ENCODE peak calls at places on chromosome 14, in nine cellular contexts. X is PC-9; K is prostate gland; T is IMR-90; U is PC-3; E is gastrocnemius medialis; B is fibroblast of lung; J is breast epithelium; W is CD8-positive, alpha-beta T cell. P is an unnamed sample. For H3K4me1, the result is how much of the 10 kb centered on the place peaks cover.

GRCh38 chr14:97408937-97409860 is 612.0 kb downstream of the VRK1 start:
- DNase-seq in T (no peak), X (no peak), K (no peak), B (no peak), J (no peak), W (no peak), E (no peak), U (no peak), P (no peak)

GRCh38 chr14:64612021-64612380 is 62.2 kb downstream of the PPP1R36 start:
- DNase-seq in X (no peak), T (peak), U (peak), K (no peak), J (no peak), E (no peak), W (no peak), B (no peak), P (no peak)

GRCh38 chr14:47917344-47917954 is 242.0 kb upstream of the MDGA2 start:
- DNase-seq in X (peak), K (no peak), B (peak), W (no peak), J (no peak), E (no peak), U (peak), T (peak), P (peak)

GRCh38 chr14:71659165-71659564 is 273.1 kb upstream of the RGS6 start:
- DNase-seq in T (peak), B (peak), J (no peak), W (no peak), K (no peak), U (peak), X (no peak), E (no peak), P (peak)

GRCh38 chr14:51880810-51881580 is 20.6 kb downstream of the GNG2 start:
- DNase-seq in T (no peak), W (no peak), K (no peak), U (no peak), J (no peak), X (no peak), E (peak), B (no peak), P (no peak)

GRCh38 chr14:50062438-50063039 is 53.8 kb downstream of the VCPKMT start:
- DNase-seq in T (peak), X (peak), U (peak), J (no peak), W (peak), K (no peak), B (peak), E (no peak), P (peak)

GRCh38 chr14:24403294-24404013 is 4.7 kb downstream of the NYNRIN start:
- DNase-seq in K (no peak), E (no peak), W (no peak), U (peak), J (no peak), T (peak), X (no peak), B (peak), P (no peak)

GRCh38 chr14:27391331-27391730 is 793.5 kb upstream of the NOVA1 start:
- DNase-seq in J (no peak), T (no peak), E (no peak), K (no peak), W (no peak), B (no peak), U (no peak), X (no peak), P (no peak)

GRCh38 chr14:105168979-105169507 is 467 bp upstream of the JAG2 start:
- DNase-seq in K (no peak), W (no peak), J (no peak), U (no peak), B (no peak), T (no peak), E (no peak), X (no peak), P (no peak)

GRCh38 chr14:76900406-76901085 is 74.3 kb downstream of the LRRC74A start:
- DNase-seq in K (no peak), E (no peak), X (no peak), J (no peak), T (no peak), W (no peak), U (no peak), B (no peak), P (no peak)

DNA sequence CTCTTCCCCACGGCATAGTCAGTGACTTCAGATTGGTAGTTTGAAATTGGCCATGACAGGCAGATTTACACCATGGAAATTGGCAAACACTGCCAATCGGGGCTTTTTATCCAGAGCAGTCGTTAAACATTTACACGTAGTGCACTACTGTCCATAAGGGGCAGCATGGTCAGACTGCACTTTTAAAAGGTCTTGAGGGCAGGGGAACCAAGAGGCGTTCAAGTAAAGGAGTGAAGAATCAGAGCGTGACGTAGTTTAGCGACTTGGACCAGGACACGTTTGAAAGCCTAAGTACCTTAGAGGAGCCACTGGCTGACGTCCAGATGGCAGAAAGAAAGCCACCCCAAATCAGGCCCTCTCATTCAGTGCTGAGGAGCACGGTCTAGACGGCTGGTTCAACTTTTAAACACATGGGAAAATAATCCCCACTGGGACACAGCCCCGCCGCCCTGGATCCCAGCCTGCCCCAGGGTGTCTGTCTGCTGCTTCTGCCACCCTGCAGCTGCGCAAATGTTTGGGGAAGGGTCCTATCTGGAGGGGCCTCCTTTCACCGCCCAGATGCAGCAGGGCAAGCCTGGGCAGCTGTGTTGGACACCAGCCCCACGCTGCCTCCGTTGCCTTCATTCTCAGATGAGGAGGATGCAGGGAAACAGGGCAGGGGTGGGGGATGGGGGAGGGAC is 52.5 kb upstream of the PPP2R5C start:
- DNase-seq in T (no peak), J (no peak), U (no peak), X (no peak), W (peak), B (no peak), E (no peak), K (no peak), P (no peak)
- H3K27ac ChIP-seq in T (no peak), J (no peak), U (no peak), X (no peak), W (no peak), B (no peak), E (no peak), K (no peak), P (no peak)

DNA sequence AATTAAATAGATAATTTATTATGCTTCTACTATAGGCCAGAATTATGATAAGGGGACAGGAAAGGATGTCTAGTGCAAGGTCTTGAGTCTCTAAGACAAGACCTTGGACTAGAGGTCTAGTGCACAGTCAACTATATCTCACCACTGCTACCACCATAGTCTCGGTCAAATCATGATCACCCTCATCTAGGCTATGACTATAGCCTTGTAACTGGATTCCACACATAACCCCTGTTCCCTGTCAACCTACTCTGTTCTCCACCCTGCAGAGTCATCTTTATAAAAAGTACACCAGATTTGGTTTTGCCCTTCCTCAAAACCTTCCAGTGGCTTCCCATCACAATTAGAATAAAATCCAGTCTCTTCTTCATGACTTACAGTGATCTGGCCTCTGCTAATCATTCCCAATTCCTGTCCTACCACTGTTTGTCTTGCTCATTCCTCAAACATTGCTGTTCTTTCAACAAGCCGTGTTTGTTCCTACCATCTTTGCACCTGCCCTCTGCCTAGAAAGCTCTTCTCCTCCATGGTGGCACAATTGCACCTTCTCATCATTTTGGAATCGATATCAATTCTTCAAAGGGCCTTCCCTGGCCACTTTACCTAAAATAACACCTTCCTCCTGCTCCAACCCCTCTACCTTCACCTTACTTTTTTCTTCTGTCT is 169.4 kb downstream of the FOXN3 start:
- DNase-seq in J (no peak), W (no peak), K (no peak), B (no peak), U (peak), E (no peak), X (no peak), T (no peak), P (no peak)
- H3K4me1 ChIP-seq in J (under half), W (under half), K (under half), B (under half), U (under half), E (under half), X (under half), T (under half), P (under half)

GRCh38 chr14:82009076-82009475 is 475.4 kb upstream of the SEL1L start:
- DNase-seq in J (no peak), X (no peak), T (no peak), B (no peak), U (no peak), W (no peak), E (no peak), K (no peak), P (no peak)
- TF ChIP-seq CTCF in J (no peak), X (peak), T (no peak), B (no peak), U (peak), W (no peak), E (no peak), K (no peak), P (peak)

DNA sequence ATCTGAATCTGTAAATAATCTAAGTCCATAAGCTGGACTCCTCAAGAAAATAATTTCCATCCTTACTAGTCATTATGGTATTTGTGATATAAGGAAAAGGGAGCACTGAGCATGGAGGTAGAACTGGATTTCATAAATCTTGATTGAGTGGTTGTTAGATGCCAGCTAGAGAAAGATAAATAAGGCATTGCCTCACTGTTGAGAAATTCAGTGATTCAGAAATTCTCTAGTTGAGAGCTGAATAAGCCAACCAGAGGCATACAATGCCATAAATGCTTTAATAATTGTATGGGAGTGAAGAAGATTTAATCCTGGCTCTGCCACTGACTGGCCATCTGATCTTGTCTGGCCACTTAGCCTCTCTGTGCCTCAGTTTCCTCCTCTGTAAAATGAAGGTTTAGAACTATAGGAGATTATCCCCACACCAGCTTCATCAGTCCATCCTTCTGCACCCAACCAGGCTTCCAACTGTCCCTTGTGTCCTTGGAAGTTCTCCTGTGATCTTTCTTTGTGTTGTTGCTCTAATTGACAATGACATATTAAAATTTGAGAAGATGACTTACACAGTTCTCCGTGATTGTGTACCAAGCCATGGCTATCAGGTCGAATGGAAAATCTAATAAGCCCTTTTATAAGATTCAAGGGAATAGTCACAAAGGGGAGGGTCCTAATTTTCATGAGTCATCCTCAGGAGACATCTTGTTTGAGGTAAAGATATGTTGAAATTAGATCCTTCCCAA is 394.3 kb downstream of the EGLN3 start:
- DNase-seq in B (no peak), X (no peak), U (peak), J (no peak), W (no peak), T (no peak), E (no peak), K (no peak), P (peak)
- H3K27ac ChIP-seq in B (no peak), X (peak), U (no peak), J (no peak), W (no peak), T (no peak), E (no peak), K (no peak), P (no peak)